ENCODE peak calls at places on chromosomes 6 and 20, in nine cellular contexts. T, Q, D, O, J, E, V, F and A are unnamed samples.

GRCh38 chr20:45951925-45952834 is 17.7 kb downstream of the PCIF1 start:
- DNase-seq in T (no peak), Q (no peak), D (no peak), O (no peak), J (no peak), E (no peak), V (no peak), F (no peak), A (no peak)

GRCh38 chr20:54466112-54466511 is 9.3 kb upstream of the DOK5 start:
- DNase-seq in T (no peak), Q (no peak), D (no peak), O (no peak), J (no peak), E (no peak), V (no peak), F (no peak), A (no peak)

GRCh38 chr20:3313681-3314080 is 74.7 kb upstream of the SLC4A11 start:
- DNase-seq in T (no peak), Q (no peak), D (no peak), O (no peak), J (no peak), E (no peak), V (no peak), F (no peak), A (no peak)

GRCh38 chr6:33702345-33702977 is 9.0 kb downstream of the UQCC2 start:
- DNase-seq in T (peak), Q (no peak), D (no peak), O (no peak), J (peak), E (no peak), V (peak), F (no peak), A (peak)

GRCh38 chr6:12958052-12958706 is 241.6 kb downstream of the PHACTR1 start:
- DNase-seq in T (no peak), Q (no peak), D (no peak), O (no peak), J (no peak), E (no peak), V (no peak), F (no peak), A (peak)

GRCh38 chr6:44086931-44087574 is 40.2 kb downstream of the MRPL14 start:
- DNase-seq in T (no peak), Q (no peak), D (no peak), O (no peak), J (no peak), E (no peak), V (no peak), F (no peak), A (peak)

GRCh38 chr6:125947581-125947980 is 9.0 kb upstream of the HINT3 start:
- DNase-seq in T (no peak), Q (no peak), D (no peak), O (no peak), J (no peak), E (no peak), V (no peak), F (no peak), A (no peak)

GRCh38 chr6:101114703-101115102 is 233.6 kb upstream of the ASCC3 start:
- DNase-seq in T (peak), Q (no peak), D (no peak), O (no peak), J (no peak), E (no peak), V (peak), F (no peak), A (peak)

GRCh38 chr20:58378704-58379103 is 10.3 kb upstream of the VAPB start:
- DNase-seq in T (no peak), Q (no peak), D (no peak), O (no peak), J (no peak), E (no peak), V (no peak), F (no peak), A (no peak)

GRCh38 chr6:47180633-47181032 is 129.1 kb downstream of the TNFRSF21 start:
- DNase-seq in T (no peak), Q (no peak), D (peak), O (no peak), J (no peak), E (no peak), V (no peak), F (no peak), A (no peak)

GRCh38 chr6:135289816-135290215 is 108.7 kb downstream of the MYB start:
- DNase-seq in T (no peak), Q (no peak), D (no peak), O (no peak), J (no peak), E (no peak), V (no peak), F (no peak), A (no peak)

GRCh38 chr6:159982726-159983506 is 14.0 kb downstream of the IGF2R start:
- DNase-seq in T (no peak), Q (no peak), D (no peak), O (no peak), J (no peak), E (no peak), V (no peak), F (no peak), A (no peak)

GRCh38 chr20:8414611-8415274 is 282.7 kb downstream of the PLCB1 start:
- DNase-seq in T (no peak), Q (no peak), D (peak), O (no peak), J (no peak), E (no peak), V (no peak), F (peak), A (no peak)

GRCh38 chr20:54152227-54153040 is 21.4 kb downstream of the CYP24A1 start:
- DNase-seq in T (no peak), Q (no peak), D (no peak), O (no peak), J (no peak), E (no peak), V (no peak), F (no peak), A (no peak)

GRCh38 chr20:64104667-64105451 is 2.5 kb downstream of the NPBWR2 start:
- DNase-seq in T (no peak), Q (peak), D (no peak), O (no peak), J (peak), E (peak), V (no peak), F (no peak), A (no peak)

GRCh38 chr6:3194535-3195376 is 32.7 kb downstream of the TUBB2B start:
- DNase-seq in T (no peak), Q (no peak), D (peak), O (no peak), J (peak), E (no peak), V (peak), F (no peak), A (peak)

GRCh38 chr6:161722394-161722793 is 448.5 kb upstream of the AGPAT4 start:
- DNase-seq in T (no peak), Q (no peak), D (no peak), O (no peak), J (no peak), E (no peak), V (no peak), F (no peak), A (no peak)

GRCh38 chr6:3324262-3324942 is 65.7 kb downstream of the PSMG4 start:
- DNase-seq in T (peak), Q (no peak), D (no peak), O (no peak), J (peak), E (no peak), V (peak), F (no peak), A (no peak)

GRCh38 chr20:31720486-31721407 is 1.9 kb downstream of the BCL2L1 start:
- DNase-seq in T (no peak), Q (peak), D (no peak), O (no peak), J (peak), E (no peak), V (no peak), F (peak), A (no peak)

GRCh38 chr20:33673411-33674293 is 576 bp downstream of the NECAB3 start:
- DNase-seq in T (no peak), Q (no peak), D (no peak), O (peak), J (no peak), E (no peak), V (no peak), F (no peak), A (no peak)

GRCh38 chr6:133184798-133185380 is 56.3 kb upstream of the EYA4 start:
- DNase-seq in T (peak), Q (no peak), D (no peak), O (no peak), J (no peak), E (no peak), V (no peak), F (no peak), A (no peak)